ENCODE peak calls at places on chromosome 20, in ten cellular contexts. O is C1 segment of cervical spinal cord; W is left cardiac atrium; J is astrocyte of the spinal cord; L is activated naive CD4-positive, alpha-beta T cell treated with Interleukin-2 at 50 U/mL for 16 hours; F is T1000; E is NCI-H1105; Z is stimulated activated CD4-positive, alpha-beta T cell treated with anti-CD3 and anti-CD28 coated beads, Interleukin-4, amount 100 ng/mL, for 4 hours; A is AG09319; X is EH. U is an unnamed sample.

GRCh38 chr20:63552481-63553249 is 1.3 kb upstream of the FNDC11 start:
- DNase-seq in O (no peak), W (no peak), J (no peak), L (peak; percentile 38), F (no peak), E (no peak), Z (peak; percentile 55), A (no peak), X (peak; percentile 30), U (no peak)

GRCh38 chr20:34708621-34709043 is 4.5 kb downstream of the TP53INP2 start:
- DNase-seq in O (no peak), W (peak; percentile 49), J (peak; percentile 36), L (peak; percentile 58), F (no peak), E (peak; percentile 38), Z (peak; percentile 38), A (no peak), X (peak; percentile 54), U (peak; percentile 43)

GRCh38 chr20:37745553-37745952 is 51.7 kb downstream of the CTNNBL1 start:
- DNase-seq in O (no peak), W (no peak), J (no peak), L (no peak), F (no peak), E (no peak), Z (peak; percentile 6), A (no peak), X (no peak), U (no peak)

GRCh38 chr20:21104466-21104761 is 1.7 kb downstream of the LINC00237 start:
- DNase-seq in O (no peak), W (no peak), J (no peak), L (no peak), F (no peak), E (no peak), Z (no peak), A (no peak), X (no peak), U (no peak)

GRCh38 chr20:37711001-37711400 is 17.2 kb downstream of the CTNNBL1 start:
- DNase-seq in O (no peak), W (no peak), J (no peak), L (no peak), F (no peak), E (no peak), Z (no peak), A (no peak), X (no peak), U (no peak)

GRCh38 chr20:43451400-43451799 is 6.3 kb upstream of the SRSF6 start:
- DNase-seq in O (no peak), W (no peak), J (no peak), L (no peak), F (no peak), E (no peak), Z (no peak), A (no peak), X (no peak), U (no peak)

GRCh38 chr20:48266571-48266970 is 481.3 kb upstream of the SULF2 start:
- DNase-seq in O (no peak), W (no peak), J (no peak), L (no peak), F (no peak), E (no peak), Z (no peak), A (no peak), X (no peak), U (no peak)

GRCh38 chr20:56343861-56344381 is 14.9 kb upstream of the FAM210B start:
- DNase-seq in O (no peak), W (peak; percentile 42), J (peak; percentile 22), L (peak; percentile 19), F (no peak), E (no peak), Z (no peak), A (no peak), X (peak; percentile 46), U (peak; percentile 6)

GRCh38 chr20:59412251-59412650 is 111.8 kb downstream of the EDN3 start:
- DNase-seq in O (no peak), W (no peak), J (no peak), L (no peak), F (no peak), E (no peak), Z (no peak), A (no peak), X (no peak), U (no peak)

GRCh38 chr20:5000263-5001173 is 792 bp downstream of the SLC23A2 start:
- DNase-seq in O (no peak), W (peak; percentile 62), J (no peak), L (peak; percentile 23), F (no peak), E (peak; percentile 21), Z (peak; percentile 3), A (no peak), X (peak; percentile 54), U (peak; percentile 55)

GRCh38 chr20:24612799-24613775 is 143.7 kb downstream of the SYNDIG1 start:
- DNase-seq in O (no peak), W (no peak), J (no peak), L (no peak), F (no peak), E (no peak), Z (no peak), A (no peak), X (no peak), U (no peak)

GRCh38 chr20:61871913-61872312 is 193.8 kb downstream of the TAF4 start:
- DNase-seq in O (no peak), W (no peak), J (no peak), L (no peak), F (no peak), E (no peak), Z (no peak), A (no peak), X (no peak), U (no peak)

GRCh38 chr20:50048420-50049166 is 64.4 kb downstream of the UBE2V1 start:
- DNase-seq in O (no peak), W (peak; percentile 54), J (peak; percentile 61), L (no peak), F (no peak), E (no peak), Z (no peak), A (no peak), X (peak; percentile 48), U (peak; percentile 43)

GRCh38 chr20:15700147-15700765 is 873.0 kb downstream of the KIF16B start:
- DNase-seq in O (no peak), W (no peak), J (no peak), L (no peak), F (no peak), E (no peak), Z (no peak), A (no peak), X (peak; percentile 38), U (no peak)

GRCh38 chr20:59291740-59292139 is 8.7 kb upstream of the EDN3 start:
- DNase-seq in O (no peak), W (no peak), J (no peak), L (no peak), F (no peak), E (no peak), Z (no peak), A (no peak), X (no peak), U (no peak)

GRCh38 chr20:18657575-18657974 is 69.7 kb downstream of the DTD1 start:
- DNase-seq in O (no peak), W (no peak), J (peak; percentile 63), L (no peak), F (no peak), E (no peak), Z (no peak), A (no peak), X (no peak), U (no peak)

GRCh38 chr20:22584922-22585785 is 782 bp upstream of the FOXA2 start:
- DNase-seq in O (no peak), W (no peak), J (no peak), L (no peak), F (no peak), E (peak; percentile 42), Z (no peak), A (no peak), X (no peak), U (peak; percentile 59)

GRCh38 chr20:42461965-42462593 is 727.6 kb downstream of the PTPRT start:
- DNase-seq in O (no peak), W (no peak), J (no peak), L (no peak), F (no peak), E (no peak), Z (no peak), A (no peak), X (no peak), U (no peak)

GRCh38 chr20:57255183-57255582 is 11.3 kb downstream of the BMP7 start:
- DNase-seq in O (no peak), W (no peak), J (no peak), L (no peak), F (no peak), E (no peak), Z (no peak), A (no peak), X (no peak), U (no peak)

GRCh38 chr20:39429716-39430115 is 467.6 kb downstream of the DHX35 start:
- DNase-seq in O (no peak), W (no peak), J (no peak), L (no peak), F (no peak), E (no peak), Z (no peak), A (no peak), X (no peak), U (no peak)

GRCh38 chr20:60453847-60454246 is 495.6 kb downstream of the CDH26 start:
- DNase-seq in O (no peak), W (no peak), J (no peak), L (no peak), F (no peak), E (no peak), Z (no peak), A (no peak), X (no peak), U (no peak)

GRCh38 chr20:51062065-51062464 is 39.2 kb upstream of the KCNG1 start:
- DNase-seq in O (no peak), W (no peak), J (no peak), L (peak; percentile 62), F (no peak), E (no peak), Z (peak; percentile 9), A (no peak), X (no peak), U (no peak)

GRCh38 chr20:62246872-62247652 is 8.7 kb downstream of the OSBPL2 start:
- DNase-seq in O (no peak), W (no peak), J (no peak), L (no peak), F (no peak), E (no peak), Z (no peak), A (no peak), X (no peak), U (peak; percentile 69)

GRCh38 chr20:62924567-62925419 is 1.5 kb downstream of the DIDO1 start:
- DNase-seq in O (no peak), W (peak; percentile 25), J (peak; percentile 41), L (no peak), F (no peak), E (no peak), Z (no peak), A (no peak), X (peak; percentile 53), U (no peak)

GRCh38 chr20:23546435-23547144 is 21.7 kb downstream of the CST9L start:
- DNase-seq in O (no peak), W (no peak), J (no peak), L (no peak), F (no peak), E (no peak), Z (no peak), A (no peak), X (no peak), U (no peak)

GRCh38 chr20:56247954-56248782 is at the start of gene MC3R:
- DNase-seq in O (no peak), W (peak; percentile 33), J (peak; percentile 3), L (peak; percentile 30), F (no peak), E (peak; percentile 39), Z (peak; percentile 14), A (peak; percentile 3), X (peak; percentile 35), U (peak; percentile 21)

GRCh38 chr20:61271273-61272221 is 19.5 kb downstream of the CDH4 start:
- DNase-seq in O (no peak), W (no peak), J (peak; percentile 26), L (no peak), F (no peak), E (peak; percentile 36), Z (no peak), A (no peak), X (no peak), U (no peak)

GRCh38 chr20:52490715-52491430 is 299.3 kb upstream of the ZFP64 start:
- DNase-seq in O (no peak), W (no peak), J (peak; percentile 85), L (no peak), F (no peak), E (no peak), Z (no peak), A (peak; percentile 18), X (peak; percentile 92), U (no peak)